ENCODE peak calls at places on chromosomes 2 and 18, in six cellular contexts. One of them, this sample, is unnamed.

GRCh38 chr18:4360221-4360715 is 94.8 kb downstream of the DLGAP1 start:
- DNase-seq in spleen: no peak
- DNase-seq in aorta: no peak
- DNase-seq in naive thymus-derived CD4-positive, alpha-beta T cell: no peak
- DNase-seq in breast epithelium: no peak
- DNase-seq in mesenchymal stem cell: no peak
- DNase-seq in this sample: no peak

GRCh38 chr2:23669413-23670244 is 257.3 kb downstream of the ATAD2B start:
- DNase-seq in spleen: no peak
- DNase-seq in aorta: peak
- DNase-seq in naive thymus-derived CD4-positive, alpha-beta T cell: no peak
- DNase-seq in breast epithelium: peak
- DNase-seq in mesenchymal stem cell: no peak
- DNase-seq in this sample: no peak

GRCh38 chr2:237791977-237792727 is 6.4 kb upstream of the RBM44 start:
- DNase-seq in spleen: no peak
- DNase-seq in aorta: no peak
- DNase-seq in naive thymus-derived CD4-positive, alpha-beta T cell: no peak
- DNase-seq in breast epithelium: no peak
- DNase-seq in mesenchymal stem cell: peak
- DNase-seq in this sample: no peak

GRCh38 chr2:6538607-6539006 is 327.1 kb downstream of the CMPK2 start:
- DNase-seq in spleen: no peak
- DNase-seq in aorta: no peak
- DNase-seq in naive thymus-derived CD4-positive, alpha-beta T cell: no peak
- DNase-seq in breast epithelium: no peak
- DNase-seq in mesenchymal stem cell: no peak
- DNase-seq in this sample: no peak

GRCh38 chr2:237128026-237128703 is 42.5 kb downstream of the COPS8 start:
- DNase-seq in spleen: no peak
- DNase-seq in aorta: peak
- DNase-seq in naive thymus-derived CD4-positive, alpha-beta T cell: no peak
- DNase-seq in breast epithelium: peak
- DNase-seq in mesenchymal stem cell: peak
- DNase-seq in this sample: peak

GRCh38 chr2:12107849-12108420 is 361.5 kb downstream of the LPIN1 start:
- DNase-seq in spleen: no peak
- DNase-seq in aorta: no peak
- DNase-seq in naive thymus-derived CD4-positive, alpha-beta T cell: no peak
- DNase-seq in breast epithelium: no peak
- DNase-seq in mesenchymal stem cell: no peak
- DNase-seq in this sample: no peak

GRCh38 chr2:119253114-119253702 is 29.6 kb downstream of the STEAP3 start:
- DNase-seq in spleen: no peak
- DNase-seq in aorta: no peak
- DNase-seq in naive thymus-derived CD4-positive, alpha-beta T cell: no peak
- DNase-seq in breast epithelium: no peak
- DNase-seq in mesenchymal stem cell: peak
- DNase-seq in this sample: no peak

GRCh38 chr2:219369447-219369861 is 18.3 kb downstream of the DNPEP start:
- DNase-seq in spleen: no peak
- DNase-seq in aorta: no peak
- DNase-seq in naive thymus-derived CD4-positive, alpha-beta T cell: no peak
- DNase-seq in breast epithelium: peak
- DNase-seq in mesenchymal stem cell: peak
- DNase-seq in this sample: no peak

DNA sequence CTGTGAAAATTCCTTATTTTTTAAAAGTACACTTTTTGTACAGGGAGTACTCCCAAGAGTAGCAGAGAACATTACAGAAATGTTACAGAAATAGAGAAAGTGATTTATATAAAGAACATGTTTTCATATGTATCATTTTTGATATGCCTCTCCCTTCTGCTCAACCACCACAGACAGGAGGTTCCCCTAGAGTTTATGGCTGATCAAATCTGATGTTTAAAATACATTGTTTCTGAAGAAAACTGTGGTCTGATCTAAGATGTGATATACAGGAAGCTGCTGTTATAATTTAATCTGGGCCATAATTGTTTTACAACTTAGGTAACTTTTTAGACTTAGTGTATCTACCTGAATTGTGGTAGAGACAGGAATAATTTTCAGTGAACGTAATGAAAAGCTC is 37.0 kb downstream of the STAT4 start:
- DNase-seq in spleen: no peak
- DNase-seq in aorta: no peak
- DNase-seq in naive thymus-derived CD4-positive, alpha-beta T cell: no peak
- DNase-seq in breast epithelium: no peak
- DNase-seq in mesenchymal stem cell: no peak
- DNase-seq in this sample: no peak
- H3K27ac ChIP-seq in spleen: peak
- H3K27ac ChIP-seq in aorta: no peak
- H3K27ac ChIP-seq in naive thymus-derived CD4-positive, alpha-beta T cell: no peak
- H3K27ac ChIP-seq in breast epithelium: no peak
- H3K27ac ChIP-seq in mesenchymal stem cell: no peak
- H3K27ac ChIP-seq in this sample: no peak

GRCh38 chr2:96110621-96111256 is 5.6 kb downstream of the ADRA2B start:
- DNase-seq in spleen: peak
- DNase-seq in aorta: peak
- DNase-seq in naive thymus-derived CD4-positive, alpha-beta T cell: no peak
- DNase-seq in breast epithelium: no peak
- DNase-seq in mesenchymal stem cell: no peak
- DNase-seq in this sample: peak

GRCh38 chr2:96107883-96108551 is 8.4 kb downstream of the ADRA2B start:
- DNase-seq in spleen: peak
- DNase-seq in aorta: peak
- DNase-seq in naive thymus-derived CD4-positive, alpha-beta T cell: no peak
- DNase-seq in breast epithelium: no peak
- DNase-seq in mesenchymal stem cell: no peak
- DNase-seq in this sample: peak

GRCh38 chr2:96109931-96110511 is 6.3 kb downstream of the ADRA2B start:
- DNase-seq in spleen: peak
- DNase-seq in aorta: peak
- DNase-seq in naive thymus-derived CD4-positive, alpha-beta T cell: no peak
- DNase-seq in breast epithelium: no peak
- DNase-seq in mesenchymal stem cell: no peak
- DNase-seq in this sample: peak

GRCh38 chr2:96106991-96107882 is 9.1 kb downstream of the ADRA2B start:
- DNase-seq in spleen: peak
- DNase-seq in aorta: peak
- DNase-seq in naive thymus-derived CD4-positive, alpha-beta T cell: no peak
- DNase-seq in breast epithelium: no peak
- DNase-seq in mesenchymal stem cell: no peak
- DNase-seq in this sample: no peak

GRCh38 chr2:96108578-96109561 is 7.5 kb downstream of the ADRA2B start:
- DNase-seq in spleen: peak
- DNase-seq in aorta: peak
- DNase-seq in naive thymus-derived CD4-positive, alpha-beta T cell: no peak
- DNase-seq in breast epithelium: no peak
- DNase-seq in mesenchymal stem cell: no peak
- DNase-seq in this sample: peak
- H3K4me3 ChIP-seq in spleen: no peak
- H3K4me3 ChIP-seq in aorta: no peak
- H3K4me3 ChIP-seq in naive thymus-derived CD4-positive, alpha-beta T cell: no peak
- H3K4me3 ChIP-seq in breast epithelium: no peak
- H3K4me3 ChIP-seq in mesenchymal stem cell: peak
- H3K4me3 ChIP-seq in this sample: no peak

GRCh38 chr2:172260379-172260778 is 157.7 kb upstream of the DLX2 start:
- DNase-seq in spleen: no peak
- DNase-seq in aorta: no peak
- DNase-seq in naive thymus-derived CD4-positive, alpha-beta T cell: no peak
- DNase-seq in breast epithelium: no peak
- DNase-seq in mesenchymal stem cell: no peak
- DNase-seq in this sample: no peak

GRCh38 chr2:172261292-172261691 is 158.6 kb upstream of the DLX2 start:
- DNase-seq in spleen: no peak
- DNase-seq in aorta: no peak
- DNase-seq in naive thymus-derived CD4-positive, alpha-beta T cell: no peak
- DNase-seq in breast epithelium: no peak
- DNase-seq in mesenchymal stem cell: no peak
- DNase-seq in this sample: no peak

GRCh38 chr2:172262486-172262885 is 159.8 kb upstream of the DLX2 start:
- DNase-seq in spleen: no peak
- DNase-seq in aorta: no peak
- DNase-seq in naive thymus-derived CD4-positive, alpha-beta T cell: no peak
- DNase-seq in breast epithelium: no peak
- DNase-seq in mesenchymal stem cell: no peak
- DNase-seq in this sample: no peak

GRCh38 chr2:172256886-172257285 is 154.2 kb upstream of the DLX2 start:
- DNase-seq in spleen: no peak
- DNase-seq in aorta: peak
- DNase-seq in naive thymus-derived CD4-positive, alpha-beta T cell: no peak
- DNase-seq in breast epithelium: no peak
- DNase-seq in mesenchymal stem cell: no peak
- DNase-seq in this sample: no peak

GRCh38 chr2:172259835-172260234 is 157.1 kb upstream of the DLX2 start:
- DNase-seq in spleen: no peak
- DNase-seq in aorta: no peak
- DNase-seq in naive thymus-derived CD4-positive, alpha-beta T cell: no peak
- DNase-seq in breast epithelium: no peak
- DNase-seq in mesenchymal stem cell: no peak
- DNase-seq in this sample: no peak
- H3K27ac ChIP-seq in spleen: no peak
- H3K27ac ChIP-seq in aorta: no peak
- H3K27ac ChIP-seq in naive thymus-derived CD4-positive, alpha-beta T cell: no peak
- H3K27ac ChIP-seq in breast epithelium: no peak
- H3K27ac ChIP-seq in mesenchymal stem cell: no peak
- H3K27ac ChIP-seq in this sample: peak

GRCh38 chr18:49193252-49193651 is 242.5 kb upstream of the SMAD7 start:
- DNase-seq in spleen: no peak
- DNase-seq in aorta: no peak
- DNase-seq in naive thymus-derived CD4-positive, alpha-beta T cell: no peak
- DNase-seq in breast epithelium: no peak
- DNase-seq in mesenchymal stem cell: no peak
- DNase-seq in this sample: no peak

GRCh38 chr18:49186242-49186641 is 235.5 kb upstream of the SMAD7 start:
- DNase-seq in spleen: no peak
- DNase-seq in aorta: no peak
- DNase-seq in naive thymus-derived CD4-positive, alpha-beta T cell: no peak
- DNase-seq in breast epithelium: no peak
- DNase-seq in mesenchymal stem cell: no peak
- DNase-seq in this sample: no peak

GRCh38 chr18:49193896-49194295 is 243.1 kb upstream of the SMAD7 start:
- DNase-seq in spleen: no peak
- DNase-seq in aorta: no peak
- DNase-seq in naive thymus-derived CD4-positive, alpha-beta T cell: no peak
- DNase-seq in breast epithelium: no peak
- DNase-seq in mesenchymal stem cell: no peak
- DNase-seq in this sample: no peak

GRCh38 chr18:49185636-49186035 is 234.9 kb upstream of the SMAD7 start:
- DNase-seq in spleen: no peak
- DNase-seq in aorta: no peak
- DNase-seq in naive thymus-derived CD4-positive, alpha-beta T cell: no peak
- DNase-seq in breast epithelium: no peak
- DNase-seq in mesenchymal stem cell: no peak
- DNase-seq in this sample: no peak

GRCh38 chr18:49189772-49190171 is 239.0 kb upstream of the SMAD7 start:
- DNase-seq in spleen: no peak
- DNase-seq in aorta: no peak
- DNase-seq in naive thymus-derived CD4-positive, alpha-beta T cell: no peak
- DNase-seq in breast epithelium: no peak
- DNase-seq in mesenchymal stem cell: peak
- DNase-seq in this sample: no peak
- H3K4me3 ChIP-seq in spleen: no peak
- H3K4me3 ChIP-seq in aorta: no peak
- H3K4me3 ChIP-seq in naive thymus-derived CD4-positive, alpha-beta T cell: no peak
- H3K4me3 ChIP-seq in breast epithelium: no peak
- H3K4me3 ChIP-seq in mesenchymal stem cell: no peak
- H3K4me3 ChIP-seq in this sample: no peak

GRCh38 chr2:166344286-166345113 is 31.2 kb downstream of the SCN9A start:
- DNase-seq in spleen: no peak
- DNase-seq in aorta: no peak
- DNase-seq in naive thymus-derived CD4-positive, alpha-beta T cell: no peak
- DNase-seq in breast epithelium: no peak
- DNase-seq in mesenchymal stem cell: peak
- DNase-seq in this sample: no peak
- H3K27ac ChIP-seq in spleen: no peak
- H3K27ac ChIP-seq in aorta: no peak
- H3K27ac ChIP-seq in naive thymus-derived CD4-positive, alpha-beta T cell: no peak
- H3K27ac ChIP-seq in breast epithelium: no peak
- H3K27ac ChIP-seq in mesenchymal stem cell: peak
- H3K27ac ChIP-seq in this sample: no peak

GRCh38 chr2:74576830-74577229 is 22.3 kb downstream of the DOK1 start:
- DNase-seq in spleen: no peak
- DNase-seq in aorta: peak
- DNase-seq in naive thymus-derived CD4-positive, alpha-beta T cell: no peak
- DNase-seq in breast epithelium: peak
- DNase-seq in mesenchymal stem cell: peak
- DNase-seq in this sample: no peak

GRCh38 chr2:74575320-74575719 is 20.8 kb downstream of the DOK1 start:
- DNase-seq in spleen: no peak
- DNase-seq in aorta: no peak
- DNase-seq in naive thymus-derived CD4-positive, alpha-beta T cell: no peak
- DNase-seq in breast epithelium: no peak
- DNase-seq in mesenchymal stem cell: no peak
- DNase-seq in this sample: no peak

GRCh38 chr2:74576151-74576755 is 21.7 kb downstream of the DOK1 start:
- DNase-seq in spleen: no peak
- DNase-seq in aorta: no peak
- DNase-seq in naive thymus-derived CD4-positive, alpha-beta T cell: no peak
- DNase-seq in breast epithelium: no peak
- DNase-seq in mesenchymal stem cell: peak
- DNase-seq in this sample: no peak

GRCh38 chr2:74572178-74572925 is 17.8 kb downstream of the DOK1 start:
- DNase-seq in spleen: no peak
- DNase-seq in aorta: no peak
- DNase-seq in naive thymus-derived CD4-positive, alpha-beta T cell: no peak
- DNase-seq in breast epithelium: no peak
- DNase-seq in mesenchymal stem cell: no peak
- DNase-seq in this sample: no peak

GRCh38 chr2:74573747-74574562 is 19.4 kb downstream of the DOK1 start:
- DNase-seq in spleen: no peak
- DNase-seq in aorta: no peak
- DNase-seq in naive thymus-derived CD4-positive, alpha-beta T cell: no peak
- DNase-seq in breast epithelium: no peak
- DNase-seq in mesenchymal stem cell: peak
- DNase-seq in this sample: no peak
- H3K4me3 ChIP-seq in spleen: peak
- H3K4me3 ChIP-seq in aorta: no peak
- H3K4me3 ChIP-seq in naive thymus-derived CD4-positive, alpha-beta T cell: peak
- H3K4me3 ChIP-seq in breast epithelium: no peak
- H3K4me3 ChIP-seq in mesenchymal stem cell: peak
- H3K4me3 ChIP-seq in this sample: no peak

GRCh38 chr2:207166039-207166348 is 246 bp upstream of the KLF7 start:
- DNase-seq in spleen: peak
- DNase-seq in aorta: peak
- DNase-seq in naive thymus-derived CD4-positive, alpha-beta T cell: peak
- DNase-seq in breast epithelium: peak
- DNase-seq in mesenchymal stem cell: peak
- DNase-seq in this sample: peak
- H3K27ac ChIP-seq in spleen: peak
- H3K27ac ChIP-seq in aorta: no peak
- H3K27ac ChIP-seq in naive thymus-derived CD4-positive, alpha-beta T cell: peak
- H3K27ac ChIP-seq in breast epithelium: peak
- H3K27ac ChIP-seq in mesenchymal stem cell: no peak
- H3K27ac ChIP-seq in this sample: peak

GRCh38 chr2:109702250-109702985 is 88.3 kb downstream of the SOWAHC start:
- DNase-seq in spleen: no peak
- DNase-seq in aorta: no peak
- DNase-seq in naive thymus-derived CD4-positive, alpha-beta T cell: no peak
- DNase-seq in breast epithelium: peak
- DNase-seq in mesenchymal stem cell: peak
- DNase-seq in this sample: peak
- H3K4me3 ChIP-seq in spleen: no peak
- H3K4me3 ChIP-seq in aorta: no peak
- H3K4me3 ChIP-seq in naive thymus-derived CD4-positive, alpha-beta T cell: no peak
- H3K4me3 ChIP-seq in breast epithelium: no peak
- H3K4me3 ChIP-seq in mesenchymal stem cell: no peak
- H3K4me3 ChIP-seq in this sample: no peak

This sample was measured in RWPE2.